ENCODE peak calls at places on chromosomes 7 and 10, in nine cellular contexts. F is GM10248; O is stimulated activated CD8-positive, alpha-beta memory T cell treated with anti-CD3 and anti-CD28 coated beads, Interleukin-7, amount 100 ng/mL, for 4 hours; M is BJ; A is mesendoderm; Y is CD4-positive, alpha-beta memory T cell; J is heart left ventricle; X is PC-3; U is NCI-H1092 treated with DMSO at 0.1 percent for 48 hours. P is an unnamed sample.

GRCh38 chr7:133434246-133434865 is 181.5 kb downstream of the EXOC4 start:
- DNase-seq in F (peak), O (no peak), M (no peak), A (peak), Y (no peak), J (no peak), X (peak), U (no peak), P (peak)

GRCh38 chr10:78543749-78544446 is 510.2 kb downstream of the RPS24 start:
- DNase-seq in F (no peak), O (no peak), M (peak), A (peak), Y (no peak), J (peak), X (no peak), U (no peak), P (no peak)

GRCh38 chr7:105577251-105577650 is 4.0 kb downstream of the EFCAB10 start:
- DNase-seq in F (no peak), O (no peak), M (no peak), A (no peak), Y (no peak), J (no peak), X (no peak), U (no peak), P (no peak)

GRCh38 chr7:110375068-110375467 is 715.9 kb upstream of the LRRN3 start:
- DNase-seq in F (no peak), O (no peak), M (no peak), A (no peak), Y (no peak), J (no peak), X (no peak), U (no peak), P (no peak)

GRCh38 chr7:102106625-102107024 is 180.0 kb upstream of the SH2B2 start:
- DNase-seq in F (no peak), O (no peak), M (no peak), A (peak), Y (no peak), J (no peak), X (no peak), U (no peak), P (no peak)

GRCh38 chr7:17447728-17448478 is 149.5 kb downstream of the AHR start:
- DNase-seq in F (no peak), O (no peak), M (no peak), A (no peak), Y (no peak), J (no peak), X (peak), U (no peak), P (no peak)

GRCh38 chr10:51137741-51138529 is 63.6 kb downstream of the PRKG1 start:
- DNase-seq in F (no peak), O (no peak), M (peak), A (no peak), Y (no peak), J (no peak), X (peak), U (no peak), P (no peak)

GRCh38 chr10:44071479-44071878 is 313.4 kb downstream of the CXCL12 start:
- DNase-seq in F (no peak), O (no peak), M (peak), A (no peak), Y (no peak), J (no peak), X (no peak), U (no peak), P (no peak)

GRCh38 chr7:5442757-5443305 is 19.2 kb upstream of the TNRC18 start:
- DNase-seq in F (no peak), O (no peak), M (no peak), A (no peak), Y (no peak), J (no peak), X (no peak), U (no peak), P (no peak)